ENCODE peak calls at places on chromosomes 11 and 22, in ten cellular contexts. A, H, M, L, N, K, G, I, Z and W are unnamed samples.

GRCh38 chr11:59756496-59756840 is 1.3 kb downstream of the STX3 start:
- DNase-seq in A (no peak), H (no peak), M (no peak), L (peak), N (no peak), K (no peak), G (no peak), I (no peak), Z (no peak), W (no peak)

GRCh38 chr11:114228401-114229061 is 67.7 kb upstream of the NNMT start:
- DNase-seq in A (no peak), H (peak), M (no peak), L (no peak), N (no peak), K (no peak), G (no peak), I (no peak), Z (no peak), W (no peak)

GRCh38 chr11:128474036-128474874 is 113.1 kb downstream of the ETS1 start:
- DNase-seq in A (no peak), H (no peak), M (no peak), L (no peak), N (no peak), K (no peak), G (no peak), I (no peak), Z (no peak), W (no peak)

GRCh38 chr11:20088368-20089260 is 71.7 kb downstream of the DBX1 start:
- DNase-seq in A (no peak), H (no peak), M (no peak), L (no peak), N (no peak), K (no peak), G (no peak), I (no peak), Z (no peak), W (no peak)

GRCh38 chr22:24937114-24937513 is 9.4 kb downstream of the LHFPL7 start:
- DNase-seq in A (no peak), H (no peak), M (no peak), L (peak), N (no peak), K (no peak), G (no peak), I (no peak), Z (no peak), W (no peak)

GRCh38 chr22:33562484-33562883 is 357.8 kb downstream of the LARGE1 start:
- DNase-seq in A (no peak), H (no peak), M (no peak), L (no peak), N (no peak), K (no peak), G (no peak), I (no peak), Z (no peak), W (no peak)

GRCh38 chr22:21946262-21946925 is 6.3 kb downstream of the PPM1F start:
- DNase-seq in A (no peak), H (no peak), M (no peak), L (no peak), N (no peak), K (no peak), G (no peak), I (no peak), Z (no peak), W (no peak)

GRCh38 chr22:30245181-30245984 is 1.2 kb downstream of the LIF start:
- DNase-seq in A (no peak), H (no peak), M (no peak), L (no peak), N (no peak), K (peak), G (no peak), I (no peak), Z (no peak), W (no peak)

GRCh38 chr22:49724893-49725489 is 102.7 kb downstream of the BRD1 start:
- DNase-seq in A (peak), H (no peak), M (no peak), L (peak), N (peak), K (peak), G (no peak), I (peak), Z (no peak), W (no peak)

GRCh38 chr11:69662806-69663205 is 12.3 kb downstream of the LTO1 start:
- DNase-seq in A (no peak), H (peak), M (peak), L (no peak), N (no peak), K (no peak), G (no peak), I (no peak), Z (no peak), W (no peak)

GRCh38 chr11:36372101-36372767 is 76.1 kb downstream of the PRR5L start:
- DNase-seq in A (no peak), H (no peak), M (no peak), L (peak), N (no peak), K (no peak), G (no peak), I (no peak), Z (no peak), W (no peak)

GRCh38 chr11:121237686-121238658 is 54.6 kb upstream of the SC5D start:
- DNase-seq in A (no peak), H (no peak), M (no peak), L (no peak), N (no peak), K (no peak), G (no peak), I (no peak), Z (peak), W (no peak)

GRCh38 chr11:133337905-133338536 is 194.3 kb downstream of the OPCML start:
- DNase-seq in A (no peak), H (no peak), M (no peak), L (no peak), N (no peak), K (no peak), G (no peak), I (no peak), Z (no peak), W (no peak)

GRCh38 chr11:128055576-128056217 is 531.7 kb downstream of the ETS1 start:
- DNase-seq in A (no peak), H (no peak), M (no peak), L (no peak), N (no peak), K (no peak), G (no peak), I (no peak), Z (no peak), W (no peak)

GRCh38 chr11:75554258-75555022 is 7.6 kb upstream of the SERPINH1 start:
- DNase-seq in A (peak), H (peak), M (peak), L (no peak), N (peak), K (peak), G (peak), I (peak), Z (no peak), W (peak)

GRCh38 chr11:61484541-61484940 is 24.0 kb upstream of the LRRC10B start:
- DNase-seq in A (no peak), H (no peak), M (no peak), L (no peak), N (no peak), K (no peak), G (no peak), I (no peak), Z (no peak), W (no peak)

GRCh38 chr11:106691807-106692365 is 326.4 kb downstream of the GUCY1A2 start:
- DNase-seq in A (no peak), H (no peak), M (no peak), L (no peak), N (no peak), K (no peak), G (no peak), I (no peak), Z (no peak), W (no peak)

GRCh38 chr11:111586305-111586915 is 15.8 kb upstream of the SIK2 start:
- DNase-seq in A (no peak), H (no peak), M (no peak), L (peak), N (peak), K (no peak), G (no peak), I (no peak), Z (no peak), W (no peak)

GRCh38 chr11:125314264-125315087 is 149.9 kb downstream of the PKNOX2 start:
- DNase-seq in A (no peak), H (no peak), M (no peak), L (no peak), N (no peak), K (no peak), G (no peak), I (no peak), Z (no peak), W (peak)

GRCh38 chr11:30218278-30218677 is 12.5 kb upstream of the FSHB start:
- DNase-seq in A (no peak), H (no peak), M (no peak), L (no peak), N (no peak), K (no peak), G (no peak), I (no peak), Z (no peak), W (no peak)

GRCh38 chr22:47767403-47767802 is 1005.0 kb downstream of the TBC1D22A start:
- DNase-seq in A (no peak), H (no peak), M (no peak), L (no peak), N (no peak), K (no peak), G (no peak), I (no peak), Z (no peak), W (no peak)

GRCh38 chr22:41524283-41524682 is 20.0 kb downstream of the POLR3H start:
- DNase-seq in A (peak), H (peak), M (no peak), L (no peak), N (peak), K (peak), G (peak), I (no peak), Z (no peak), W (peak)

GRCh38 chr22:44074286-44074984 is 50.3 kb downstream of the PARVB start:
- DNase-seq in A (no peak), H (no peak), M (no peak), L (no peak), N (no peak), K (no peak), G (no peak), I (no peak), Z (no peak), W (no peak)

GRCh38 chr11:18617688-18618340 is 16.3 kb downstream of the SPTY2D1 start:
- DNase-seq in A (no peak), H (no peak), M (no peak), L (no peak), N (no peak), K (no peak), G (no peak), I (no peak), Z (peak), W (no peak)

GRCh38 chr11:9784602-9785315 is 120.9 kb downstream of the SWAP70 start:
- DNase-seq in A (no peak), H (no peak), M (no peak), L (no peak), N (no peak), K (no peak), G (no peak), I (no peak), Z (no peak), W (no peak)

GRCh38 chr11:73200256-73200655 is 17.8 kb upstream of the P2RY2 start:
- DNase-seq in A (peak), H (peak), M (no peak), L (no peak), N (no peak), K (no peak), G (no peak), I (no peak), Z (no peak), W (no peak)

GRCh38 chr11:118980191-118980881 is 8.8 kb downstream of the FOXR1 start:
- DNase-seq in A (peak), H (peak), M (no peak), L (no peak), N (no peak), K (no peak), G (no peak), I (peak), Z (no peak), W (no peak)

GRCh38 chr11:34173050-34173449 is 67.6 kb downstream of the NAT10 start:
- DNase-seq in A (no peak), H (no peak), M (no peak), L (no peak), N (no peak), K (no peak), G (no peak), I (no peak), Z (no peak), W (no peak)

GRCh38 chr11:126132319-126132718 is 69.7 kb upstream of the CDON start:
- DNase-seq in A (peak), H (peak), M (no peak), L (peak), N (peak), K (no peak), G (no peak), I (no peak), Z (no peak), W (peak)

GRCh38 chr11:59841514-59841913 is 3.8 kb downstream of the CBLIF start:
- DNase-seq in A (no peak), H (no peak), M (no peak), L (no peak), N (no peak), K (no peak), G (no peak), I (no peak), Z (no peak), W (no peak)

GRCh38 chr22:37230673-37231405 is 13.2 kb downstream of the RAC2 start:
- DNase-seq in A (no peak), H (no peak), M (no peak), L (no peak), N (no peak), K (peak), G (no peak), I (no peak), Z (peak), W (peak)

GRCh38 chr11:64772318-64773018 is 5.9 kb downstream of the SF1 start:
- DNase-seq in A (no peak), H (no peak), M (no peak), L (no peak), N (no peak), K (no peak), G (no peak), I (no peak), Z (peak), W (no peak)
- H3K27ac ChIP-seq in A (peak), H (peak), M (no peak), L (no peak), N (no peak), K (peak), G (peak), I (no peak), Z (peak), W (no peak)

GRCh38 chr11:94895971-94896370 is 77.4 kb downstream of the CWC15 start:
- DNase-seq in A (no peak), H (no peak), M (no peak), L (peak), N (no peak), K (no peak), G (no peak), I (no peak), Z (no peak), W (no peak)
- TF ChIP-seq EP300 in A (no peak), H (no peak), M (no peak), L (no peak), N (no peak), K (no peak), G (no peak), I (no peak), Z (no peak), W (no peak)

GRCh38 chr11:65945430-65945911 is at the start of gene TSGA10IP:
- DNase-seq in A (no peak), H (no peak), M (no peak), L (no peak), N (no peak), K (no peak), G (no peak), I (peak), Z (no peak), W (no peak)

GRCh38 chr11:65944191-65944590 is 1.1 kb upstream of the TSGA10IP start:
- DNase-seq in A (no peak), H (no peak), M (no peak), L (no peak), N (no peak), K (no peak), G (no peak), I (no peak), Z (no peak), W (no peak)

GRCh38 chr11:65942531-65942930 is 2.7 kb upstream of the TSGA10IP start:
- DNase-seq in A (no peak), H (no peak), M (no peak), L (no peak), N (no peak), K (no peak), G (no peak), I (no peak), Z (no peak), W (no peak)

GRCh38 chr11:65944767-65945166 is 513 bp upstream of the TSGA10IP start:
- DNase-seq in A (no peak), H (no peak), M (no peak), L (no peak), N (no peak), K (no peak), G (no peak), I (no peak), Z (no peak), W (no peak)

DNA sequence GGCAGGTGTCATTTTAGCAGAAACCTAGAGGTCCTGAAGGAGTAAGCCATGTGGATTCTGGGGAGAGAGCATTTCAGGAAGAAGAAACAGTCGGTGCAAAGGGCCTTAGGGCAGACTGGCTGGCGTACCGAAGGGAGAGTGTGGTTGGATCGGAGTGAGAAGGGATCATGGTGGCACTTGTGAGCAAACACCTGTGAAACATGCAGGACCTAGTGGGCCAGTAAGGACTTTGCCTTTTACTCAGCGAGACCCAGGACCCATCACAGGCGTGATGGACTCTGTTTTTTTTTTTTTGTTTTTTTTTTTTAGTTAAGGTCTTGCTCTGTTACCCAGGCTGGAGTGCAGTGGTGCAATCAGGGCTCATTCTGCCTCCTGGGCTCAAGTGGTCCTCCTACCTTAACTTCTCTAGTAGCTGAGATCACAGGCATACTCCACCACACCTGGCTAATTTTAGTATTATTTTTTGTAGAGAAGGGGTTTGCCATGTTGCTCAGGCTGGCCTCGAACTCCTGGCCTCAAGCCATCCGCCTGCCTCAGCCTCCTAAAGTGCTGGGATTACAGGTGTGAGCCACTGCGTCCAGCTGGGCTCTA is 3.5 kb upstream of the TSGA10IP start:
- DNase-seq in A (no peak), H (no peak), M (no peak), L (no peak), N (no peak), K (no peak), G (no peak), I (no peak), Z (no peak), W (no peak)
- H3K27ac ChIP-seq in A (peak), H (no peak), M (no peak), L (no peak), N (no peak), K (no peak), G (no peak), I (no peak), Z (no peak), W (no peak)

DNA sequence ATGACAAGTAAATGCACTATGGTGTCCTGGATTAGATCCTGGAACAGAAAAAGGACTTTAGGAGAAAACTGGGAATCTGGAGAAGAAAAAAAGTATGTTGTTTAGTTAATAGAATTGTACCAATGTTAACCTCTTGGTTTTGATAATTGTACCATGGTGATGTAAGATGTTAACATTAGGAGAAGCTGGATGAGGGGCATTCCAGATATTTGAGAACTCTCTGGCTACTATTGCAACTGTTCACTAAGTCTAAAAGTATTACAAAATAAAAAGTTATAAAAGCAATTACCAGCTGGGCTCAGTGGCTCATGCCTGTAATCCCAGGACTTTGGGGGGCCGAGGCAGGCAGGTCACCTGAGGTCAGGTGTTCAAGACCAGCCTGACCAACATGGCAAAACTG is 66.5 kb downstream of the EXT2 start:
- DNase-seq in A (no peak), H (no peak), M (no peak), L (no peak), N (no peak), K (no peak), G (no peak), I (no peak), Z (no peak), W (no peak)
- TF ChIP-seq EP300 in A (no peak), H (no peak), M (no peak), L (no peak), N (no peak), K (no peak), G (no peak), I (no peak), Z (no peak), W (no peak)

GRCh38 chr11:554824-555499 is 5.6 kb downstream of the LMNTD2 start:
- DNase-seq in A (peak), H (no peak), M (no peak), L (peak), N (peak), K (peak), G (no peak), I (peak), Z (no peak), W (no peak)

GRCh38 chr11:555500-556174 is 4.9 kb downstream of the LMNTD2 start:
- DNase-seq in A (no peak), H (no peak), M (no peak), L (no peak), N (no peak), K (no peak), G (no peak), I (peak), Z (no peak), W (no peak)

GRCh38 chr11:553083-553948 is 7.2 kb downstream of the LMNTD2 start:
- DNase-seq in A (no peak), H (no peak), M (no peak), L (no peak), N (no peak), K (no peak), G (no peak), I (no peak), Z (no peak), W (no peak)

GRCh38 chr11:553949-554398 is 6.6 kb downstream of the LMNTD2 start:
- DNase-seq in A (no peak), H (no peak), M (no peak), L (no peak), N (no peak), K (no peak), G (no peak), I (no peak), Z (no peak), W (no peak)

DNA sequence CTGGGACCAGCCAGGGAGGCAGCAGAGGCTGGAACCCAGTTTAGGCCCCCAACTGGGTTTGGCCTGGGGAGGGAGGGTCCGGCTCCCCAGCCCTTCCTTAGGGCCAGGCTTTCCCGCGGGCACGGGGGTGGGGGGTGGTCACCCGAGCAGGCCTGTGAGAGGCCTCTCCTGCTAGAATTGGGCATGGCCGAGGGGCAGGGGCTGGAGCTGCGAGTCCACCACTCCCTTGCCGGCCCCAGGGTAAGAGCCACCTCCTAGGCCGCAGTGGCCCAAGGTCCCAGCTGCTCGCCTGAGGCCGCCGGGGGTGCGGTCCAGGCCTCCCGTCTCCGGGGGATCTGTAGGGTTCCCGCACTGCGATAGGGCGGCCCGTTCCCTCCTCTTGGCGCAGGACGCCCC is 6.1 kb downstream of the LMNTD2 start:
- DNase-seq in A (no peak), H (no peak), M (no peak), L (no peak), N (no peak), K (no peak), G (no peak), I (no peak), Z (no peak), W (no peak)
- H3K27ac ChIP-seq in A (no peak), H (no peak), M (no peak), L (peak), N (no peak), K (no peak), G (no peak), I (no peak), Z (no peak), W (no peak)

GRCh38 chr22:39739338-39740027 is 154.1 kb downstream of the ENTHD1 start:
- DNase-seq in A (no peak), H (no peak), M (no peak), L (no peak), N (no peak), K (no peak), G (no peak), I (no peak), Z (no peak), W (no peak)
- TF ChIP-seq EP300 in A (no peak), H (no peak), M (no peak), L (no peak), N (no peak), K (no peak), G (no peak), I (no peak), Z (no peak), W (no peak)